ENCODE peak calls at places on chromosomes 4 and X, in ten cellular contexts. One of them, this sample, is unnamed.

GRCh38 chrX:146154191-146154590 is 336.6 kb downstream of the SLITRK2 start:
- DNase-seq in cardiac muscle cell: no peak
- DNase-seq in NCI-H1092 treated with DMSO at 0.1 percent for 48 hours: no peak
- DNase-seq in left colon: no peak
- DNase-seq in SW480: no peak
- DNase-seq in left ventricle myocardium inferior: no peak
- DNase-seq in GM03348: no peak
- DNase-seq in HEK293T: no peak
- DNase-seq in stimulated activated CD4-positive, alpha-beta T cell treated with anti-CD3 and anti-CD28 coated beads, Interleukin-2, amount 100 ng/mL, for 4 hours: no peak
- DNase-seq in GM18507: no peak
- DNase-seq in this sample: no peak

GRCh38 chr4:91502365-91502764 is 801.4 kb upstream of the GRID2 start:
- DNase-seq in cardiac muscle cell: peak
- DNase-seq in NCI-H1092 treated with DMSO at 0.1 percent for 48 hours: no peak
- DNase-seq in left colon: no peak
- DNase-seq in SW480: no peak
- DNase-seq in left ventricle myocardium inferior: no peak
- DNase-seq in GM03348: no peak
- DNase-seq in HEK293T: peak
- DNase-seq in stimulated activated CD4-positive, alpha-beta T cell treated with anti-CD3 and anti-CD28 coated beads, Interleukin-2, amount 100 ng/mL, for 4 hours: no peak
- DNase-seq in GM18507: no peak
- DNase-seq in this sample: no peak

GRCh38 chr4:87128006-87128705 is 92.3 kb downstream of the KLHL8 start:
- DNase-seq in cardiac muscle cell: no peak
- DNase-seq in NCI-H1092 treated with DMSO at 0.1 percent for 48 hours: no peak
- DNase-seq in left colon: no peak
- DNase-seq in SW480: no peak
- DNase-seq in left ventricle myocardium inferior: no peak
- DNase-seq in GM03348: no peak
- DNase-seq in HEK293T: no peak
- DNase-seq in stimulated activated CD4-positive, alpha-beta T cell treated with anti-CD3 and anti-CD28 coated beads, Interleukin-2, amount 100 ng/mL, for 4 hours: no peak
- DNase-seq in GM18507: no peak
- DNase-seq in this sample: no peak

GRCh38 chr4:15117270-15117946 is 115.1 kb downstream of the CPEB2 start:
- DNase-seq in cardiac muscle cell: no peak
- DNase-seq in NCI-H1092 treated with DMSO at 0.1 percent for 48 hours: no peak
- DNase-seq in left colon: no peak
- DNase-seq in SW480: no peak
- DNase-seq in left ventricle myocardium inferior: no peak
- DNase-seq in GM03348: no peak
- DNase-seq in HEK293T: no peak
- DNase-seq in stimulated activated CD4-positive, alpha-beta T cell treated with anti-CD3 and anti-CD28 coated beads, Interleukin-2, amount 100 ng/mL, for 4 hours: no peak
- DNase-seq in GM18507: no peak
- DNase-seq in this sample: no peak

GRCh38 chr4:40909363-40909876 is 159.7 kb downstream of the NSUN7 start:
- DNase-seq in cardiac muscle cell: no peak
- DNase-seq in NCI-H1092 treated with DMSO at 0.1 percent for 48 hours: peak
- DNase-seq in left colon: no peak
- DNase-seq in SW480: peak
- DNase-seq in left ventricle myocardium inferior: no peak
- DNase-seq in GM03348: peak
- DNase-seq in HEK293T: no peak
- DNase-seq in stimulated activated CD4-positive, alpha-beta T cell treated with anti-CD3 and anti-CD28 coated beads, Interleukin-2, amount 100 ng/mL, for 4 hours: peak
- DNase-seq in GM18507: no peak
- DNase-seq in this sample: no peak

GRCh38 chrX:129678176-129678880 is 23.6 kb upstream of the APLN start:
- DNase-seq in cardiac muscle cell: no peak
- DNase-seq in NCI-H1092 treated with DMSO at 0.1 percent for 48 hours: peak
- DNase-seq in left colon: peak
- DNase-seq in SW480: peak
- DNase-seq in left ventricle myocardium inferior: peak
- DNase-seq in GM03348: peak
- DNase-seq in HEK293T: no peak
- DNase-seq in stimulated activated CD4-positive, alpha-beta T cell treated with anti-CD3 and anti-CD28 coated beads, Interleukin-2, amount 100 ng/mL, for 4 hours: no peak
- DNase-seq in GM18507: no peak
- DNase-seq in this sample: no peak

GRCh38 chr4:19879330-19879729 is 372.4 kb upstream of the SLIT2 start:
- DNase-seq in cardiac muscle cell: no peak
- DNase-seq in NCI-H1092 treated with DMSO at 0.1 percent for 48 hours: no peak
- DNase-seq in left colon: no peak
- DNase-seq in SW480: no peak
- DNase-seq in left ventricle myocardium inferior: no peak
- DNase-seq in GM03348: no peak
- DNase-seq in HEK293T: no peak
- DNase-seq in stimulated activated CD4-positive, alpha-beta T cell treated with anti-CD3 and anti-CD28 coated beads, Interleukin-2, amount 100 ng/mL, for 4 hours: no peak
- DNase-seq in GM18507: no peak
- DNase-seq in this sample: no peak

GRCh38 chr4:73917081-73917501 is 47.9 kb downstream of the CXCL1 start:
- DNase-seq in cardiac muscle cell: no peak
- DNase-seq in NCI-H1092 treated with DMSO at 0.1 percent for 48 hours: no peak
- DNase-seq in left colon: no peak
- DNase-seq in SW480: no peak
- DNase-seq in left ventricle myocardium inferior: no peak
- DNase-seq in GM03348: peak
- DNase-seq in HEK293T: no peak
- DNase-seq in stimulated activated CD4-positive, alpha-beta T cell treated with anti-CD3 and anti-CD28 coated beads, Interleukin-2, amount 100 ng/mL, for 4 hours: no peak
- DNase-seq in GM18507: no peak
- DNase-seq in this sample: no peak

This sample was measured in GM12891.